ENCODE peak calls at places on chromosome 4, in nine cellular contexts. One of them, this sample, is unnamed.

GRCh38 chr4:151117371-151117962 is 18.0 kb downstream of the RPS3A start:
- DNase-seq in fibroblast of the aortic adventitia: peak; percentile 77
- DNase-seq in kidney epithelial cell: peak; percentile 29
- DNase-seq in upper lobe of right lung: no peak
- DNase-seq in suprapubic skin: no peak
- DNase-seq in astrocyte of the spinal cord: peak; percentile 78
- DNase-seq in gastrocnemius medialis: peak; percentile 37
- DNase-seq in right lobe of liver: no peak
- DNase-seq in HCT116: peak; percentile 37
- DNase-seq in this sample: peak; percentile 49

GRCh38 chr4:54556081-54556480 is 101.7 kb upstream of the KIT start:
- DNase-seq in fibroblast of the aortic adventitia: no peak
- DNase-seq in kidney epithelial cell: no peak
- DNase-seq in upper lobe of right lung: no peak
- DNase-seq in suprapubic skin: no peak
- DNase-seq in astrocyte of the spinal cord: no peak
- DNase-seq in gastrocnemius medialis: no peak
- DNase-seq in right lobe of liver: no peak
- DNase-seq in HCT116: no peak
- DNase-seq in this sample: no peak

GRCh38 chr4:83113429-83113786 is 1.1 kb downstream of the PLAC8 start:
- DNase-seq in fibroblast of the aortic adventitia: no peak
- DNase-seq in kidney epithelial cell: no peak
- DNase-seq in upper lobe of right lung: no peak
- DNase-seq in suprapubic skin: no peak
- DNase-seq in astrocyte of the spinal cord: no peak
- DNase-seq in gastrocnemius medialis: no peak
- DNase-seq in right lobe of liver: no peak
- DNase-seq in HCT116: no peak
- DNase-seq in this sample: no peak

GRCh38 chr4:163467371-163467770 is 6.2 kb downstream of the TKTL2 start:
- DNase-seq in fibroblast of the aortic adventitia: no peak
- DNase-seq in kidney epithelial cell: no peak
- DNase-seq in upper lobe of right lung: no peak
- DNase-seq in suprapubic skin: no peak
- DNase-seq in astrocyte of the spinal cord: no peak
- DNase-seq in gastrocnemius medialis: no peak
- DNase-seq in right lobe of liver: no peak
- DNase-seq in HCT116: no peak
- DNase-seq in this sample: no peak

GRCh38 chr4:23822181-23822580 is 67.7 kb downstream of the PPARGC1A start:
- DNase-seq in fibroblast of the aortic adventitia: no peak
- DNase-seq in kidney epithelial cell: no peak
- DNase-seq in upper lobe of right lung: no peak
- DNase-seq in suprapubic skin: no peak
- DNase-seq in astrocyte of the spinal cord: no peak
- DNase-seq in gastrocnemius medialis: no peak
- DNase-seq in right lobe of liver: no peak
- DNase-seq in HCT116: no peak
- DNase-seq in this sample: no peak

GRCh38 chr4:1500231-1500965 is 94.2 kb upstream of the NKX1-1 start:
- DNase-seq in fibroblast of the aortic adventitia: no peak
- DNase-seq in kidney epithelial cell: no peak
- DNase-seq in upper lobe of right lung: peak; percentile 61
- DNase-seq in suprapubic skin: no peak
- DNase-seq in astrocyte of the spinal cord: no peak
- DNase-seq in gastrocnemius medialis: no peak
- DNase-seq in right lobe of liver: peak; percentile 48
- DNase-seq in HCT116: no peak
- DNase-seq in this sample: no peak

GRCh38 chr4:176883681-176884418 is 91.1 kb upstream of the VEGFC start:
- DNase-seq in fibroblast of the aortic adventitia: peak; percentile 69
- DNase-seq in kidney epithelial cell: peak; percentile 39
- DNase-seq in upper lobe of right lung: no peak
- DNase-seq in suprapubic skin: no peak
- DNase-seq in astrocyte of the spinal cord: peak; percentile 95
- DNase-seq in gastrocnemius medialis: no peak
- DNase-seq in right lobe of liver: no peak
- DNase-seq in HCT116: no peak
- DNase-seq in this sample: peak; percentile 67

GRCh38 chr4:15755321-15755750 is 22.8 kb upstream of the CD38 start:
- DNase-seq in fibroblast of the aortic adventitia: peak; percentile 53
- DNase-seq in kidney epithelial cell: no peak
- DNase-seq in upper lobe of right lung: no peak
- DNase-seq in suprapubic skin: no peak
- DNase-seq in astrocyte of the spinal cord: peak; percentile 64
- DNase-seq in gastrocnemius medialis: no peak
- DNase-seq in right lobe of liver: no peak
- DNase-seq in HCT116: no peak
- DNase-seq in this sample: peak; percentile 49

GRCh38 chr4:169899295-169899694 is 126.9 kb downstream of the MFAP3L start:
- DNase-seq in fibroblast of the aortic adventitia: no peak
- DNase-seq in kidney epithelial cell: no peak
- DNase-seq in upper lobe of right lung: no peak
- DNase-seq in suprapubic skin: no peak
- DNase-seq in astrocyte of the spinal cord: peak; percentile 65
- DNase-seq in gastrocnemius medialis: no peak
- DNase-seq in right lobe of liver: no peak
- DNase-seq in HCT116: peak; percentile 78
- DNase-seq in this sample: peak; percentile 75

GRCh38 chr4:187550256-187550950 is 445.2 kb upstream of the ZFP42 start:
- DNase-seq in fibroblast of the aortic adventitia: no peak
- DNase-seq in kidney epithelial cell: no peak
- DNase-seq in upper lobe of right lung: no peak
- DNase-seq in suprapubic skin: no peak
- DNase-seq in astrocyte of the spinal cord: peak; percentile 27
- DNase-seq in gastrocnemius medialis: no peak
- DNase-seq in right lobe of liver: no peak
- DNase-seq in HCT116: peak; percentile 7
- DNase-seq in this sample: no peak

GRCh38 chr4:89298788-89299152 is 8.8 kb downstream of the GPRIN3 start:
- DNase-seq in fibroblast of the aortic adventitia: peak; percentile 3
- DNase-seq in kidney epithelial cell: no peak
- DNase-seq in upper lobe of right lung: no peak
- DNase-seq in suprapubic skin: no peak
- DNase-seq in astrocyte of the spinal cord: peak; percentile 26
- DNase-seq in gastrocnemius medialis: no peak
- DNase-seq in right lobe of liver: no peak
- DNase-seq in HCT116: no peak
- DNase-seq in this sample: peak; percentile 29

GRCh38 chr4:168151313-168151712 is 59.0 kb downstream of the ANXA10 start:
- DNase-seq in fibroblast of the aortic adventitia: no peak
- DNase-seq in kidney epithelial cell: no peak
- DNase-seq in upper lobe of right lung: no peak
- DNase-seq in suprapubic skin: no peak
- DNase-seq in astrocyte of the spinal cord: no peak
- DNase-seq in gastrocnemius medialis: no peak
- DNase-seq in right lobe of liver: no peak
- DNase-seq in HCT116: no peak
- DNase-seq in this sample: no peak

GRCh38 chr4:168152837-168153500 is 60.6 kb downstream of the ANXA10 start:
- DNase-seq in fibroblast of the aortic adventitia: peak; percentile 52
- DNase-seq in kidney epithelial cell: no peak
- DNase-seq in upper lobe of right lung: no peak
- DNase-seq in suprapubic skin: no peak
- DNase-seq in astrocyte of the spinal cord: no peak
- DNase-seq in gastrocnemius medialis: no peak
- DNase-seq in right lobe of liver: no peak
- DNase-seq in HCT116: no peak
- DNase-seq in this sample: no peak

GRCh38 chr4:168150651-168151050 is 58.3 kb downstream of the ANXA10 start:
- DNase-seq in fibroblast of the aortic adventitia: peak; percentile 53
- DNase-seq in kidney epithelial cell: no peak
- DNase-seq in upper lobe of right lung: no peak
- DNase-seq in suprapubic skin: no peak
- DNase-seq in astrocyte of the spinal cord: peak; percentile 32
- DNase-seq in gastrocnemius medialis: no peak
- DNase-seq in right lobe of liver: no peak
- DNase-seq in HCT116: no peak
- DNase-seq in this sample: peak; percentile 38

GRCh38 chr4:168154546-168155277 is 62.4 kb downstream of the ANXA10 start:
- DNase-seq in fibroblast of the aortic adventitia: no peak
- DNase-seq in kidney epithelial cell: no peak
- DNase-seq in upper lobe of right lung: no peak
- DNase-seq in suprapubic skin: no peak
- DNase-seq in astrocyte of the spinal cord: no peak
- DNase-seq in gastrocnemius medialis: no peak
- DNase-seq in right lobe of liver: no peak
- DNase-seq in HCT116: no peak
- DNase-seq in this sample: no peak

DNA sequence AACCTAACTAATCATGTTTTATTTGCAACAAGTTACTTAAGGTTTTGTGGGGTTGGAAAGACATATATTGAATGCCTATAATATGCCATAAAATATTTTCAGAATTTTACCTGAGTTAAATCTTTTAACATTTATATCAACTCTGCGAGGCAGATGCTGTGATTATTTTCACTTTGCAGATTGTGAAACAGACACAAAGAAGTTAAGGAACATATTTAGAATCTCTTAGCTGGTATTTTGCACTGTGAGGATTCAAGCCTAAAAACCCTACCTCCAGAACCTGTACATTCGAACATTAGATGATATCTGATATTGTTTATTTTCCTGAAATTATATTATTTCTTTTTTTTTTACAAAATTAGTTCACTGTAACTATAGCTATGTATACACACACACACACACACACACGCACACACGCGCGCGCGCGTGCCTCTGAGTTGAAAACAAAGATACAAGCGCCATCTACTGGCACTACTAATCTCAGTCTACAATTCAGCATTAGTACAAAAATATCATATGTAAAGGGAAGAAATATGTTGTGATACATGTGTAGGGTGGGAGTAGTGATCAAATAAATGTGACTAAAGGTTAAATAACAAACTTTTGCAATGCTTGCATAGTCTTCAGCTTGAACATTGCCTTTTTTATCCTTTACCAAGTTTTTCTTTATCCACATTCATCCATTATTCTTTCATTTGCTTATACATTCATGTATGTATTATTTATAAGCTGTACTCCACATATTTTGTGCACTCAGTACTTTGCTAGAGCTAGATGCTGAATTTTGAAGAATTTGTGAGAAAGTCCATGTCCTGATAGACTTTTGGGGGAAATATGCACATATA is 61.5 kb downstream of the ANXA10 start:
- DNase-seq in fibroblast of the aortic adventitia: peak; percentile 92
- DNase-seq in kidney epithelial cell: no peak
- DNase-seq in upper lobe of right lung: peak; percentile 86
- DNase-seq in suprapubic skin: peak; percentile 80
- DNase-seq in astrocyte of the spinal cord: peak; percentile 92
- DNase-seq in gastrocnemius medialis: peak; percentile 70
- DNase-seq in right lobe of liver: peak; percentile 89
- DNase-seq in HCT116: peak; percentile 74
- DNase-seq in this sample: peak; percentile 58
- H3K4me3 ChIP-seq in fibroblast of the aortic adventitia: peak overlapping the region; percentile 39
- H3K4me3 ChIP-seq in kidney epithelial cell: no peak overlapping the region
- H3K4me3 ChIP-seq in upper lobe of right lung: peak overlapping the region; percentile 29
- H3K4me3 ChIP-seq in suprapubic skin: peak overlapping the region; percentile 28
- H3K4me3 ChIP-seq in astrocyte of the spinal cord: peak overlapping the region; percentile 26
- H3K4me3 ChIP-seq in gastrocnemius medialis: peak overlapping the region; percentile 22
- H3K4me3 ChIP-seq in right lobe of liver: peak overlapping the region; percentile 46
- H3K4me3 ChIP-seq in HCT116: no peak overlapping the region
- H3K4me3 ChIP-seq in this sample: peak overlapping the region; percentile 10

GRCh38 chr4:47154816-47155370 is 123.5 kb downstream of the GABRB1 start:
- DNase-seq in fibroblast of the aortic adventitia: no peak
- DNase-seq in kidney epithelial cell: no peak
- DNase-seq in upper lobe of right lung: no peak
- DNase-seq in suprapubic skin: no peak
- DNase-seq in astrocyte of the spinal cord: no peak
- DNase-seq in gastrocnemius medialis: no peak
- DNase-seq in right lobe of liver: no peak
- DNase-seq in HCT116: no peak
- DNase-seq in this sample: no peak
- TF ChIP-seq CTCF in fibroblast of the aortic adventitia: no peak
- TF ChIP-seq CTCF in kidney epithelial cell: no peak
- TF ChIP-seq CTCF in upper lobe of right lung: no peak
- TF ChIP-seq CTCF in suprapubic skin: no peak
- TF ChIP-seq CTCF in astrocyte of the spinal cord: no peak
- TF ChIP-seq CTCF in gastrocnemius medialis: no peak
- TF ChIP-seq CTCF in right lobe of liver: no peak
- TF ChIP-seq CTCF in HCT116: no peak
- TF ChIP-seq CTCF in this sample: no peak

GRCh38 chr4:9952415-9952950 is 68.8 kb downstream of the SLC2A9 start:
- DNase-seq in fibroblast of the aortic adventitia: no peak
- DNase-seq in kidney epithelial cell: no peak
- DNase-seq in upper lobe of right lung: no peak
- DNase-seq in suprapubic skin: no peak
- DNase-seq in astrocyte of the spinal cord: no peak
- DNase-seq in gastrocnemius medialis: no peak
- DNase-seq in right lobe of liver: no peak
- DNase-seq in HCT116: no peak
- DNase-seq in this sample: no peak
- H3K4me3 ChIP-seq in fibroblast of the aortic adventitia: no peak overlapping the region
- H3K4me3 ChIP-seq in kidney epithelial cell: no peak overlapping the region
- H3K4me3 ChIP-seq in upper lobe of right lung: no peak overlapping the region
- H3K4me3 ChIP-seq in suprapubic skin: no peak overlapping the region
- H3K4me3 ChIP-seq in astrocyte of the spinal cord: no peak overlapping the region
- H3K4me3 ChIP-seq in gastrocnemius medialis: no peak overlapping the region
- H3K4me3 ChIP-seq in right lobe of liver: no peak overlapping the region
- H3K4me3 ChIP-seq in HCT116: no peak overlapping the region
- H3K4me3 ChIP-seq in this sample: no peak overlapping the region

DNA sequence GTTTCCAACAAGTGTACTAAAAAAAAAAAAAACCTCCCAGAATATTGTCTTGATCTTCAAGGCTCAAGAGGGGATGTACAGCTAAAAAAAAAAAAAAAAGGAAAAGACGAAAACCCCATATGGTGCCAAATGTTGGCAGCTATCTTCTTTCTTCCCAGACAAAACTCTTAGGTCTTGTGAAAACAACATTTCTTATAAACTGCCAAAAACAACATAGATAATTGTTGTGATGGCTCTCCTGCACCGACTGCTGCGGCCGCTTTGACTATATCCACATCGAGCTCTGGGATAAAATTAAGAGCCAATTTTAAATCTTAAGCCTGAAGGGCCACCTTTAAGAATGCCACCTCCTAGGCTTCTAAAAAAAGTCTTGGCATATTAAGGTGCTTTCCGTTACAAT is 23.5 kb downstream of the PDGFC start:
- DNase-seq in fibroblast of the aortic adventitia: no peak
- DNase-seq in kidney epithelial cell: no peak
- DNase-seq in upper lobe of right lung: no peak
- DNase-seq in suprapubic skin: no peak
- DNase-seq in astrocyte of the spinal cord: peak; percentile 74
- DNase-seq in gastrocnemius medialis: no peak
- DNase-seq in right lobe of liver: no peak
- DNase-seq in HCT116: no peak
- DNase-seq in this sample: no peak
- TF ChIP-seq CTCF in fibroblast of the aortic adventitia: no peak
- TF ChIP-seq CTCF in kidney epithelial cell: no peak
- TF ChIP-seq CTCF in upper lobe of right lung: no peak
- TF ChIP-seq CTCF in suprapubic skin: no peak
- TF ChIP-seq CTCF in astrocyte of the spinal cord: no peak
- TF ChIP-seq CTCF in gastrocnemius medialis: no peak
- TF ChIP-seq CTCF in right lobe of liver: no peak
- TF ChIP-seq CTCF in HCT116: no peak
- TF ChIP-seq CTCF in this sample: no peak

GRCh38 chr4:42359686-42360085 is 37.6 kb upstream of the SHISA3 start:
- DNase-seq in fibroblast of the aortic adventitia: peak; percentile 63
- DNase-seq in kidney epithelial cell: no peak
- DNase-seq in upper lobe of right lung: no peak
- DNase-seq in suprapubic skin: no peak
- DNase-seq in astrocyte of the spinal cord: peak; percentile 3
- DNase-seq in gastrocnemius medialis: no peak
- DNase-seq in right lobe of liver: no peak
- DNase-seq in HCT116: no peak
- DNase-seq in this sample: no peak
- H3K4me3 ChIP-seq in fibroblast of the aortic adventitia: peak overlapping the region; percentile 49
- H3K4me3 ChIP-seq in kidney epithelial cell: no peak overlapping the region
- H3K4me3 ChIP-seq in upper lobe of right lung: peak overlapping the region; percentile 20
- H3K4me3 ChIP-seq in suprapubic skin: no peak overlapping the region
- H3K4me3 ChIP-seq in astrocyte of the spinal cord: no peak overlapping the region
- H3K4me3 ChIP-seq in gastrocnemius medialis: no peak overlapping the region
- H3K4me3 ChIP-seq in right lobe of liver: no peak overlapping the region
- H3K4me3 ChIP-seq in HCT116: no peak overlapping the region
- H3K4me3 ChIP-seq in this sample: no peak overlapping the region

GRCh38 chr4:94127707-94128328 is 79.8 kb upstream of the SMARCAD1 start:
- DNase-seq in fibroblast of the aortic adventitia: peak; percentile 46
- DNase-seq in kidney epithelial cell: no peak
- DNase-seq in upper lobe of right lung: no peak
- DNase-seq in suprapubic skin: no peak
- DNase-seq in astrocyte of the spinal cord: peak; percentile 55
- DNase-seq in gastrocnemius medialis: no peak
- DNase-seq in right lobe of liver: no peak
- DNase-seq in HCT116: peak; percentile 50
- DNase-seq in this sample: peak; percentile 36
- TF ChIP-seq CTCF in fibroblast of the aortic adventitia: peak; percentile 60
- TF ChIP-seq CTCF in kidney epithelial cell: peak; percentile 55
- TF ChIP-seq CTCF in upper lobe of right lung: peak; percentile 66
- TF ChIP-seq CTCF in suprapubic skin: no peak
- TF ChIP-seq CTCF in astrocyte of the spinal cord: peak; percentile 55
- TF ChIP-seq CTCF in gastrocnemius medialis: no peak
- TF ChIP-seq CTCF in right lobe of liver: peak; percentile 58
- TF ChIP-seq CTCF in HCT116: peak; percentile 58
- TF ChIP-seq CTCF in this sample: peak; percentile 49

This sample was measured in astrocyte of the cerebellum.